ENCODE peak calls at places on chromosome 12, in five cellular contexts. O, L, U, B and W are unnamed samples.

GRCh38 chr12:123293178-123293760 is 21.6 kb upstream of the CDK2AP1 start:
- DNase-seq in O (no peak), L (no peak), U (no peak), B (no peak), W (no peak)

GRCh38 chr12:9866786-9867379 is 2.3 kb downstream of the CLEC2B start:
- DNase-seq in O (no peak), L (peak), U (no peak), B (no peak), W (no peak)

GRCh38 chr12:59619461-59620240 is 23.8 kb downstream of the SLC16A7 start:
- DNase-seq in O (peak), L (no peak), U (no peak), B (no peak), W (no peak)

GRCh38 chr12:90028620-90029051 is 320.0 kb upstream of the ATP2B1 start:
- DNase-seq in O (peak), L (no peak), U (no peak), B (no peak), W (no peak)

GRCh38 chr12:132067182-132067581 is 76.9 kb downstream of the DDX51 start:
- DNase-seq in O (no peak), L (no peak), U (no peak), B (no peak), W (no peak)

GRCh38 chr12:7075931-7076330 is 15.4 kb downstream of the C1S start:
- DNase-seq in O (no peak), L (no peak), U (no peak), B (peak), W (no peak)

GRCh38 chr12:14970467-14970866 is 2.4 kb upstream of the PDE6H start:
- DNase-seq in O (no peak), L (no peak), U (no peak), B (no peak), W (no peak)

GRCh38 chr12:26789731-26790644 is 43.0 kb downstream of the ITPR2 start:
- DNase-seq in O (no peak), L (no peak), U (no peak), B (no peak), W (peak)

GRCh38 chr12:27246774-27247173 is 2.7 kb downstream of the STK38L start:
- DNase-seq in O (peak), L (no peak), U (no peak), B (no peak), W (no peak)

GRCh38 chr12:119006749-119007148 is 25.4 kb downstream of the SRRM4 start:
- DNase-seq in O (no peak), L (no peak), U (no peak), B (no peak), W (no peak)

GRCh38 chr12:57243521-57244305 is 7.3 kb downstream of the STAC3 start:
- DNase-seq in O (peak), L (peak), U (peak), B (no peak), W (no peak)

GRCh38 chr12:639988-640387 is 23.3 kb downstream of the NINJ2 start:
- DNase-seq in O (peak), L (no peak), U (no peak), B (no peak), W (no peak)

GRCh38 chr12:97552410-97553050 is 89.9 kb downstream of the RMST start:
- DNase-seq in O (no peak), L (no peak), U (no peak), B (no peak), W (no peak)

GRCh38 chr12:128662106-128662505 is 161.7 kb downstream of the SLC15A4 start:
- DNase-seq in O (no peak), L (no peak), U (no peak), B (no peak), W (no peak)

GRCh38 chr12:109766251-109766778 is 52.7 kb downstream of the FAM222A start:
- DNase-seq in O (no peak), L (no peak), U (no peak), B (no peak), W (no peak)

GRCh38 chr12:131223791-131224567 is 270.3 kb downstream of the ADGRD1 start:
- DNase-seq in O (no peak), L (peak), U (no peak), B (no peak), W (no peak)

GRCh38 chr12:57202321-57202720 is 14.3 kb upstream of the NXPH4 start:
- DNase-seq in O (no peak), L (no peak), U (no peak), B (no peak), W (no peak)

GRCh38 chr12:11545438-11546330 is 103.8 kb upstream of the ETV6 start:
- DNase-seq in O (peak), L (peak), U (peak), B (no peak), W (no peak)

GRCh38 chr12:93883436-93884154 is 206.4 kb downstream of the CRADD start:
- DNase-seq in O (no peak), L (no peak), U (no peak), B (peak), W (peak)

GRCh38 chr12:98416845-98417244 is 98.5 kb upstream of the TMPO start:
- DNase-seq in O (peak), L (peak), U (no peak), B (no peak), W (no peak)

GRCh38 chr12:123250471-123251383 is 17.5 kb downstream of the MTRFR start:
- DNase-seq in O (no peak), L (no peak), U (no peak), B (no peak), W (no peak)

DNA sequence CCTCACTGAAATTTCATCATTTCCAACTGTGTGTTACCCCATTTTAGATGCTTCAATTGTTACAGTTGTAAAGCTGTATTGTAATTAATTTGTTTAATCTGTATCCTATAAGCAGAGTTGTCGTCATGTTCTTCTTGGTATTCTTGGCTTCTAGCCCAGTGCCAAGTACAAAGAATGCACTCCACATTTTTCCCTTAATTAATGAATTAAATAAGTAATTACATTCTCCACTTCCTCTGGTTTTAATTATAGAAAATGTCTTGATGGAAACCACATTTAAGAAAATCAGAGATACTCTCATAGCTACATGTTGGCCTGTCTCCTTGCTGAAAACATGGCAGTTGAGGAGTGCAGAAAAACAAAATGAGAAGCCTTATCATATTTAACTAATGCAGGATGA is 749 bp downstream of the DNAI7 start:
- DNase-seq in O (peak), L (no peak), U (no peak), B (no peak), W (no peak)
- H3K4me3 ChIP-seq in O (no peak), L (peak), U (peak), B (no peak), W (no peak)

DNA sequence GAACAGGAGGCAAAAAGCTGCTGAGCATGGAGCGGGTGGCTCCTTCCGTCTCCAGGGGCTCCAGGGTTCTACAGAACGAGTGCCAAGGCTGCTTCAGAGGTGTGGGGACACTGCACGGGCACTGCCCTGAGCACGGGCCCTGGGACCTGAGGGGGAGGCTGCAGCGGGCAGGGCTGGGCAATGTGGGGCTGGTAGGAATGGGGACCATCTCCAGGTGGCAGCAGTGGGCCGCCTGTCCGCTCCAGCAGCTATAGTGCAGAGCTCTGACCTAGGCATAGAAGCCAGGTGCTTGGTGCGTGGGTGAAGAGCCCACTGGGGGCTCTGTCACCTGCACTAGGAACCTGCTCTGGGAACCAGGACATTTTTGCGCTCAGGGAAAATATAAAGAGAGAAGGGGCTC is 22.3 kb downstream of the HDAC7 start:
- DNase-seq in O (no peak), L (peak), U (no peak), B (no peak), W (no peak)
- TF ChIP-seq CTCF in O (peak), L (peak), U (peak), B (peak), W (peak)

GRCh38 chr12:12892670-12893290 is 1.4 kb downstream of the GPRC5A start:
- DNase-seq in O (no peak), L (no peak), U (no peak), B (no peak), W (no peak)
- H3K4me3 ChIP-seq in O (no peak), L (no peak), U (no peak), B (peak), W (peak)

DNA sequence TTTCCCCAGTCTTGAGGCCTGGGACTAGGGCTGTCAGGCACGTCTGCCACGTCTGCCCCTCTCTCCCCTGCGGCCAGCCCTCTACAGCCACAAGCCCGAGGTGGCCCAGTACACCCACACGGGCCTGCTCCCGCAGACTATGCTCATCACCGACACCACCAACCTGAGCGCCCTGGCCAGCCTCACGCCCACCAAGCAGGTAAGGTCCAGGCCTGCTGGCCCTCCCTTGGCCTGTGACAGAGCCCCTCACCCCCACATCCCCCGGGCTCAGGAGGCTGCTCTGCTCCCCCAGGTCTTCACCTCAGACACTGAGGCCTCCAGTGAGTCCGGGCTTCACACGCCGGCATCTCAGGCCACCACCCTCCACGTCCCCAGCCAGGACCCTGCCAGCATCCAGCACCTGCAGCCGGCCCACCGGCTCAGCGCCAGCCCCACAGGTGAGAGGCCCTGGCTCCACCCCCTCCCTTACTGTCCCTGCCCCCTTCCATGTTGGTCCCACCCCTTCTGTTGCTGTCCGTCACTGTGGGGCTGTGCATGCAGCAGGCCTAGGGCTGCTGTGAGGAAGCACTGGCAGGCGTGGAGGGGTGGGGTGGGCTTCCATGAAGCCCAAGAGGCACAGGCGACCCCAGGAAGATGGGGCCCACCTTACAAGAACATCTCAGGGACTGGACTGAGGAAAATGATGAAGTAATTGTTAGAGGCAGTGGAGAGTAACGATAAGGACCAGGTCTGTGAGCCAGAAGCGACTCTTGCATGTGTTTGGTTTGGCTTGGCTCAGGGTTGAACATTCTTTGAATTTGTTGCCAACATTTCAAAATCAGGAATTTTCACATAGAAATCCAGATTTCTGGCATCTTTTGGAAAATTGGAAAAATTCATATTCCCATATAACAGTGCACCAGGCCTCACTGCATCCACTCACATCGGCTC is 16.8 kb downstream of the C12orf43 start:
- DNase-seq in O (no peak), L (no peak), U (no peak), B (no peak), W (no peak)
- TF ChIP-seq CTCF in O (no peak), L (no peak), U (no peak), B (no peak), W (no peak)

DNA sequence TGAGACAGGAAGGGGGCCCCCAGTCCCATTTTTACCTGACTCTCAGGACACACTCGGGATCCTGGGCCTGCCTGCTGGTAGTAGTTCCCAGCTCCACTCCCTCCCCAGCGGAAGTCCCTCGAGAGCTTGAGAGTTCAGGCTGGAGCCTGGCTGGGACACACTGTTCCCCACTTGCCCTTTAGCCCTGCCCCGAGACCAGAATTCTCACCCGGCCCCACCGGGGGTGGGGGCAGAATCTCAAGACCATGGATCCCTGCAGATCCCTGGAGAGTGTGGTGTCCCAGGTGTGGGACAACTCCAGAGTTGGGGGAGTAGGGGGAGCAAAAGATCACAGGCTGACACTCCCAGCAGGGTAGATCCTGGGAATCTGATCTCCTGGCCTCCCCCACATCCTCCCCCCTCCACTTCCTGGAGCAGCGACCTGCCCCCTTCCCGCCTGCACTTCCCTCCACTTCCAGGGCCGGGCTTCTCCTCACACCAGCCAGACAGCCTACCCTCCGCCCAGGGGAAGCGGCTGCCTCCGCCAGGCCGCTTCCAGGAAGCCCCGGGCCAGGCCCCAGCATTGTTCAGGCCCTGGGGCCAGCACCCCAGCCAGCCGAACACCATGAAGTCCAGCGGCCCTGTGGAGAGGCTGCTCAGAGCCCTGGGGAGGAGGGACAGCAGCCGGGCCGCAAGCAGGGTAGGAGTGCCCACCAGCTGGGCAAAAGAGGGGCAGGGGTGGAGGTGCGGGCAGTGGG is at the start of gene TNS2:
- DNase-seq in O (peak), L (no peak), U (no peak), B (no peak), W (no peak)
- H3K4me3 ChIP-seq in O (peak), L (no peak), U (no peak), B (peak), W (peak)